ENCODE peak calls at places on chromosomes 6 and 20, in seven cellular contexts. One of them, this sample, is unnamed.

GRCh38 chr6:154732824-154733609 is at the start of gene SCAF8:
- DNase-seq in naive thymus-derived CD4-positive, alpha-beta T cell: peak
- DNase-seq in NCI-H460: peak
- DNase-seq in activated gamma-delta T cell: peak
- DNase-seq in T-helper 1 cell: peak
- DNase-seq in HFFc6: peak
- DNase-seq in progenitor cell of endocrine pancreas: peak
- DNase-seq in this sample: peak

GRCh38 chr20:23078994-23079364 is 7.1 kb downstream of the CD93 start:
- DNase-seq in HFFc6: no peak
- DNase-seq in NCI-H460: no peak
- DNase-seq in T-helper 1 cell: no peak
- DNase-seq in naive thymus-derived CD4-positive, alpha-beta T cell: no peak
- DNase-seq in progenitor cell of endocrine pancreas: no peak
- DNase-seq in activated gamma-delta T cell: no peak
- DNase-seq in this sample: no peak

GRCh38 chr6:138803914-138804313 is 8.0 kb downstream of the ECT2L start:
- DNase-seq in HFFc6: no peak
- DNase-seq in T-helper 1 cell: no peak
- DNase-seq in progenitor cell of endocrine pancreas: no peak
- DNase-seq in NCI-H460: no peak
- DNase-seq in naive thymus-derived CD4-positive, alpha-beta T cell: no peak
- DNase-seq in activated gamma-delta T cell: no peak
- DNase-seq in this sample: no peak

GRCh38 chr20:46639587-46639986 is 11.7 kb downstream of the SLC13A3 start:
- DNase-seq in naive thymus-derived CD4-positive, alpha-beta T cell: no peak
- DNase-seq in HFFc6: no peak
- DNase-seq in NCI-H460: no peak
- DNase-seq in activated gamma-delta T cell: no peak
- DNase-seq in progenitor cell of endocrine pancreas: no peak
- DNase-seq in T-helper 1 cell: no peak
- DNase-seq in this sample: no peak

GRCh38 chr6:40931927-40932326 is 107.1 kb downstream of the UNC5CL start:
- DNase-seq in HFFc6: peak
- DNase-seq in progenitor cell of endocrine pancreas: no peak
- DNase-seq in activated gamma-delta T cell: no peak
- DNase-seq in naive thymus-derived CD4-positive, alpha-beta T cell: no peak
- DNase-seq in NCI-H460: no peak
- DNase-seq in T-helper 1 cell: no peak
- DNase-seq in this sample: no peak

GRCh38 chr6:16318538-16318937 is 80.2 kb downstream of the GMPR start:
- DNase-seq in HFFc6: peak
- DNase-seq in T-helper 1 cell: no peak
- DNase-seq in naive thymus-derived CD4-positive, alpha-beta T cell: no peak
- DNase-seq in activated gamma-delta T cell: no peak
- DNase-seq in progenitor cell of endocrine pancreas: no peak
- DNase-seq in NCI-H460: no peak
- DNase-seq in this sample: no peak

GRCh38 chr20:54491443-54491842 is 16.1 kb downstream of the DOK5 start:
- DNase-seq in activated gamma-delta T cell: no peak
- DNase-seq in progenitor cell of endocrine pancreas: no peak
- DNase-seq in T-helper 1 cell: no peak
- DNase-seq in naive thymus-derived CD4-positive, alpha-beta T cell: no peak
- DNase-seq in NCI-H460: no peak
- DNase-seq in HFFc6: no peak
- DNase-seq in this sample: no peak

GRCh38 chr20:10653593-10654288 is 20.1 kb downstream of the JAG1 start:
- DNase-seq in NCI-H460: no peak
- DNase-seq in progenitor cell of endocrine pancreas: no peak
- DNase-seq in HFFc6: no peak
- DNase-seq in T-helper 1 cell: no peak
- DNase-seq in activated gamma-delta T cell: no peak
- DNase-seq in naive thymus-derived CD4-positive, alpha-beta T cell: no peak
- DNase-seq in this sample: no peak

GRCh38 chr6:148021715-148022114 is 320.9 kb upstream of the SASH1 start:
- DNase-seq in NCI-H460: no peak
- DNase-seq in progenitor cell of endocrine pancreas: no peak
- DNase-seq in naive thymus-derived CD4-positive, alpha-beta T cell: no peak
- DNase-seq in activated gamma-delta T cell: no peak
- DNase-seq in HFFc6: no peak
- DNase-seq in T-helper 1 cell: no peak
- DNase-seq in this sample: no peak

GRCh38 chr6:75612921-75613534 is 11.3 kb downstream of the SENP6 start:
- DNase-seq in activated gamma-delta T cell: no peak
- DNase-seq in progenitor cell of endocrine pancreas: no peak
- DNase-seq in naive thymus-derived CD4-positive, alpha-beta T cell: no peak
- DNase-seq in T-helper 1 cell: no peak
- DNase-seq in HFFc6: no peak
- DNase-seq in NCI-H460: no peak
- DNase-seq in this sample: no peak

GRCh38 chr6:33779305-33779704 is 9.6 kb downstream of the LEMD2 start:
- DNase-seq in progenitor cell of endocrine pancreas: no peak
- DNase-seq in T-helper 1 cell: no peak
- DNase-seq in activated gamma-delta T cell: no peak
- DNase-seq in NCI-H460: no peak
- DNase-seq in HFFc6: no peak
- DNase-seq in naive thymus-derived CD4-positive, alpha-beta T cell: no peak
- DNase-seq in this sample: no peak

GRCh38 chr6:51028271-51028670 is 209.6 kb downstream of the TFAP2B start:
- DNase-seq in NCI-H460: no peak
- DNase-seq in T-helper 1 cell: no peak
- DNase-seq in activated gamma-delta T cell: no peak
- DNase-seq in naive thymus-derived CD4-positive, alpha-beta T cell: no peak
- DNase-seq in progenitor cell of endocrine pancreas: no peak
- DNase-seq in HFFc6: no peak
- DNase-seq in this sample: no peak

GRCh38 chr20:37775200-37775599 is 81.4 kb downstream of the CTNNBL1 start:
- DNase-seq in progenitor cell of endocrine pancreas: no peak
- DNase-seq in NCI-H460: no peak
- DNase-seq in HFFc6: no peak
- DNase-seq in T-helper 1 cell: no peak
- DNase-seq in naive thymus-derived CD4-positive, alpha-beta T cell: no peak
- DNase-seq in activated gamma-delta T cell: no peak
- DNase-seq in this sample: no peak

GRCh38 chr20:53785320-53785719 is 191.7 kb upstream of the ZNF217 start:
- DNase-seq in HFFc6: no peak
- DNase-seq in NCI-H460: no peak
- DNase-seq in naive thymus-derived CD4-positive, alpha-beta T cell: no peak
- DNase-seq in progenitor cell of endocrine pancreas: no peak
- DNase-seq in activated gamma-delta T cell: no peak
- DNase-seq in T-helper 1 cell: no peak
- DNase-seq in this sample: no peak

GRCh38 chr6:39646751-39647420 is 78.3 kb downstream of the KIF6 start:
- DNase-seq in NCI-H460: no peak
- DNase-seq in HFFc6: no peak
- DNase-seq in T-helper 1 cell: no peak
- DNase-seq in naive thymus-derived CD4-positive, alpha-beta T cell: no peak
- DNase-seq in activated gamma-delta T cell: no peak
- DNase-seq in progenitor cell of endocrine pancreas: no peak
- DNase-seq in this sample: no peak

GRCh38 chr20:39394461-39394860 is 432.3 kb downstream of the DHX35 start:
- DNase-seq in T-helper 1 cell: no peak
- DNase-seq in HFFc6: no peak
- DNase-seq in progenitor cell of endocrine pancreas: no peak
- DNase-seq in naive thymus-derived CD4-positive, alpha-beta T cell: no peak
- DNase-seq in NCI-H460: no peak
- DNase-seq in activated gamma-delta T cell: no peak
- DNase-seq in this sample: no peak

GRCh38 chr20:46357030-46357514 is 48.8 kb upstream of the CDH22 start:
- DNase-seq in T-helper 1 cell: no peak
- DNase-seq in activated gamma-delta T cell: no peak
- DNase-seq in naive thymus-derived CD4-positive, alpha-beta T cell: no peak
- DNase-seq in progenitor cell of endocrine pancreas: no peak
- DNase-seq in NCI-H460: no peak
- DNase-seq in HFFc6: no peak
- DNase-seq in this sample: no peak

GRCh38 chr6:122628714-122629113 is 18.5 kb downstream of the PKIB start:
- DNase-seq in NCI-H460: no peak
- DNase-seq in progenitor cell of endocrine pancreas: no peak
- DNase-seq in activated gamma-delta T cell: no peak
- DNase-seq in T-helper 1 cell: no peak
- DNase-seq in HFFc6: no peak
- DNase-seq in naive thymus-derived CD4-positive, alpha-beta T cell: no peak
- DNase-seq in this sample: no peak

GRCh38 chr6:50141100-50141499 is 91.4 kb upstream of the DEFB112 start:
- DNase-seq in HFFc6: no peak
- DNase-seq in NCI-H460: no peak
- DNase-seq in progenitor cell of endocrine pancreas: no peak
- DNase-seq in activated gamma-delta T cell: no peak
- DNase-seq in naive thymus-derived CD4-positive, alpha-beta T cell: no peak
- DNase-seq in T-helper 1 cell: no peak
- DNase-seq in this sample: no peak

GRCh38 chr20:8662433-8662954 is 406.4 kb upstream of the PLCB4 start:
- DNase-seq in progenitor cell of endocrine pancreas: no peak
- DNase-seq in HFFc6: no peak
- DNase-seq in naive thymus-derived CD4-positive, alpha-beta T cell: no peak
- DNase-seq in T-helper 1 cell: no peak
- DNase-seq in NCI-H460: no peak
- DNase-seq in activated gamma-delta T cell: no peak
- DNase-seq in this sample: no peak

GRCh38 chr6:128350416-128351254 is 169.8 kb downstream of the PTPRK start:
- DNase-seq in NCI-H460: no peak
- DNase-seq in activated gamma-delta T cell: no peak
- DNase-seq in progenitor cell of endocrine pancreas: no peak
- DNase-seq in HFFc6: peak
- DNase-seq in naive thymus-derived CD4-positive, alpha-beta T cell: no peak
- DNase-seq in T-helper 1 cell: no peak
- DNase-seq in this sample: no peak

GRCh38 chr20:57522380-57522973 is 2.5 kb downstream of the CTCFL start:
- DNase-seq in naive thymus-derived CD4-positive, alpha-beta T cell: no peak
- DNase-seq in NCI-H460: no peak
- DNase-seq in progenitor cell of endocrine pancreas: no peak
- DNase-seq in T-helper 1 cell: no peak
- DNase-seq in activated gamma-delta T cell: no peak
- DNase-seq in HFFc6: no peak
- DNase-seq in this sample: no peak

GRCh38 chr20:24102749-24103148 is 114.2 kb upstream of the GGTLC1 start:
- DNase-seq in naive thymus-derived CD4-positive, alpha-beta T cell: no peak
- DNase-seq in NCI-H460: no peak
- DNase-seq in T-helper 1 cell: no peak
- DNase-seq in activated gamma-delta T cell: no peak
- DNase-seq in HFFc6: no peak
- DNase-seq in progenitor cell of endocrine pancreas: no peak
- DNase-seq in this sample: no peak

GRCh38 chr6:73074175-73074574 is 151.1 kb downstream of the KHDC1L start:
- DNase-seq in naive thymus-derived CD4-positive, alpha-beta T cell: no peak
- DNase-seq in NCI-H460: no peak
- DNase-seq in HFFc6: peak
- DNase-seq in T-helper 1 cell: no peak
- DNase-seq in progenitor cell of endocrine pancreas: no peak
- DNase-seq in activated gamma-delta T cell: no peak
- DNase-seq in this sample: no peak